ENCODE peak calls at places on chromosome 7, in seven cellular contexts. K is NCI-H524; U is amniotic stem cell; S is stimulated activated CD8-positive, alpha-beta memory T cell treated with anti-CD3 and anti-CD28 coated beads, Interleukin-2, amount 100 ng/mL, for 48 hours; Q is B cell; O is stimulated activated CD4-positive, alpha-beta T cell treated with anti-CD3 and anti-CD28 coated beads, Interleukin-4, amount 100 ng/mL, for 1 hour; T is fibroblast of pulmonary artery. W is an unnamed sample.

GRCh38 chr7:55148571-55148970 is 129.8 kb downstream of the EGFR start:
- DNase-seq in S (no peak), T (no peak), Q (no peak), U (no peak), K (no peak), O (no peak), W (no peak)

GRCh38 chr7:46321556-46322205 is 400.6 kb upstream of the IGFBP3 start:
- DNase-seq in U (no peak), O (no peak), K (no peak), Q (no peak), T (peak), S (no peak), W (no peak)

GRCh38 chr7:140568021-140568813 is 72.4 kb downstream of the DENND2A start:
- DNase-seq in U (no peak), Q (no peak), K (no peak), O (no peak), S (no peak), T (no peak), W (no peak)

GRCh38 chr7:28483112-28483511 is 70.8 kb downstream of the CREB5 start:
- DNase-seq in U (no peak), T (peak), Q (no peak), O (no peak), K (no peak), S (no peak), W (no peak)

GRCh38 chr7:127809285-127809702 is 157.3 kb downstream of the SND1 start:
- DNase-seq in T (peak), O (no peak), K (peak), Q (no peak), U (peak), S (no peak), W (peak)

GRCh38 chr7:75738975-75739795 is 444 bp upstream of the HIP1 start:
- DNase-seq in S (peak), O (peak), U (peak), Q (peak), K (peak), T (peak), W (peak)

GRCh38 chr7:32347244-32347828 is 142.8 kb downstream of the LSM5 start:
- DNase-seq in K (peak), S (peak), T (peak), Q (no peak), U (no peak), O (peak), W (no peak)

GRCh38 chr7:55185321-55185802 is 166.5 kb downstream of the EGFR start:
- DNase-seq in S (no peak), K (no peak), U (no peak), Q (no peak), O (no peak), T (no peak), W (no peak)

GRCh38 chr7:124171068-124171467 is 138.2 kb upstream of the TMEM229A start:
- DNase-seq in S (no peak), T (peak), Q (no peak), O (no peak), K (peak), U (no peak), W (no peak)

GRCh38 chr7:134058980-134059379 is 68.2 kb upstream of the LRGUK start:
- DNase-seq in Q (no peak), K (no peak), T (peak), U (no peak), O (no peak), S (no peak), W (no peak)

GRCh38 chr7:90952649-90952991 is 311.6 kb upstream of the FZD1 start:
- DNase-seq in U (no peak), S (no peak), K (peak), O (no peak), T (no peak), Q (no peak), W (no peak)

GRCh38 chr7:105897999-105898398 is 21.6 kb upstream of the ATXN7L1 start:
- DNase-seq in K (no peak), U (no peak), O (no peak), Q (no peak), T (no peak), S (no peak), W (no peak)

GRCh38 chr7:73844131-73844547 is 1.8 kb upstream of the METTL27 start:
- DNase-seq in O (no peak), Q (no peak), U (no peak), T (no peak), S (no peak), K (no peak), W (no peak)

GRCh38 chr7:27438878-27439589 is 196.4 kb downstream of the EVX1 start:
- DNase-seq in K (no peak), Q (no peak), O (no peak), T (no peak), S (no peak), U (no peak), W (no peak)

GRCh38 chr7:27186450-27187157 is 1.6 kb upstream of the HOXA11 start:
- DNase-seq in S (no peak), O (no peak), Q (no peak), K (no peak), U (no peak), T (no peak), W (no peak)

GRCh38 chr7:24601600-24601999 is 28.3 kb downstream of the PALS2 start:
- DNase-seq in Q (no peak), U (no peak), O (no peak), T (peak), S (no peak), K (no peak), W (no peak)

W was measured in DMS 273 treated with DMSO at 0.1 percent for 48 hours.